ENCODE peak calls at places on chromosomes 12 and 14, in ten cellular contexts. One of them, this sample, is unnamed.

GRCh38 chr12:103314786-103315185 is 181.0 kb downstream of the C12orf42 start:
- DNase-seq in astrocyte of the spinal cord: no peak
- DNase-seq in thoracic aorta: no peak
- DNase-seq in hepatocyte: no peak
- DNase-seq in HCT116: no peak
- DNase-seq in endothelial cell of umbilical vein: no peak
- DNase-seq in pancreas: no peak
- DNase-seq in gastrocnemius medialis: no peak
- DNase-seq in heart right ventricle: no peak
- DNase-seq in CD8-positive, alpha-beta T cell: no peak
- DNase-seq in this sample: no peak

GRCh38 chr14:67413806-67414769 is 2.1 kb upstream of the PLEK2 start:
- DNase-seq in astrocyte of the spinal cord: peak
- DNase-seq in thoracic aorta: no peak
- DNase-seq in hepatocyte: peak
- DNase-seq in HCT116: peak
- DNase-seq in endothelial cell of umbilical vein: peak
- DNase-seq in pancreas: peak
- DNase-seq in gastrocnemius medialis: no peak
- DNase-seq in heart right ventricle: no peak
- DNase-seq in CD8-positive, alpha-beta T cell: no peak
- DNase-seq in this sample: no peak

GRCh38 chr12:121765573-121765972 is 27.9 kb downstream of the RHOF start:
- DNase-seq in astrocyte of the spinal cord: peak
- DNase-seq in thoracic aorta: no peak
- DNase-seq in hepatocyte: peak
- DNase-seq in HCT116: peak
- DNase-seq in endothelial cell of umbilical vein: no peak
- DNase-seq in pancreas: no peak
- DNase-seq in gastrocnemius medialis: no peak
- DNase-seq in heart right ventricle: no peak
- DNase-seq in CD8-positive, alpha-beta T cell: no peak
- DNase-seq in this sample: no peak

GRCh38 chr12:16530268-16530865 is 75.6 kb downstream of the LMO3 start:
- DNase-seq in astrocyte of the spinal cord: no peak
- DNase-seq in thoracic aorta: no peak
- DNase-seq in hepatocyte: peak
- DNase-seq in HCT116: no peak
- DNase-seq in endothelial cell of umbilical vein: no peak
- DNase-seq in pancreas: no peak
- DNase-seq in gastrocnemius medialis: no peak
- DNase-seq in heart right ventricle: no peak
- DNase-seq in CD8-positive, alpha-beta T cell: no peak
- DNase-seq in this sample: no peak

GRCh38 chr12:118120579-118121363 is 15.2 kb upstream of the PEBP1 start:
- DNase-seq in astrocyte of the spinal cord: peak
- DNase-seq in thoracic aorta: no peak
- DNase-seq in hepatocyte: peak
- DNase-seq in HCT116: no peak
- DNase-seq in endothelial cell of umbilical vein: peak
- DNase-seq in pancreas: peak
- DNase-seq in gastrocnemius medialis: peak
- DNase-seq in heart right ventricle: peak
- DNase-seq in CD8-positive, alpha-beta T cell: peak
- DNase-seq in this sample: no peak

GRCh38 chr12:68007023-68007422 is 17.8 kb downstream of the IFNG-AS1 start:
- DNase-seq in astrocyte of the spinal cord: no peak
- DNase-seq in thoracic aorta: no peak
- DNase-seq in hepatocyte: no peak
- DNase-seq in HCT116: no peak
- DNase-seq in endothelial cell of umbilical vein: no peak
- DNase-seq in pancreas: no peak
- DNase-seq in gastrocnemius medialis: no peak
- DNase-seq in heart right ventricle: no peak
- DNase-seq in CD8-positive, alpha-beta T cell: no peak
- DNase-seq in this sample: no peak

GRCh38 chr14:25108959-25109358 is 59.0 kb upstream of the STXBP6 start:
- DNase-seq in astrocyte of the spinal cord: no peak
- DNase-seq in thoracic aorta: no peak
- DNase-seq in hepatocyte: peak
- DNase-seq in HCT116: no peak
- DNase-seq in endothelial cell of umbilical vein: no peak
- DNase-seq in pancreas: no peak
- DNase-seq in gastrocnemius medialis: no peak
- DNase-seq in heart right ventricle: no peak
- DNase-seq in CD8-positive, alpha-beta T cell: no peak
- DNase-seq in this sample: no peak

GRCh38 chr12:68240975-68241374 is 12.4 kb downstream of the IL22 start:
- DNase-seq in astrocyte of the spinal cord: peak
- DNase-seq in thoracic aorta: no peak
- DNase-seq in hepatocyte: peak
- DNase-seq in HCT116: no peak
- DNase-seq in endothelial cell of umbilical vein: peak
- DNase-seq in pancreas: no peak
- DNase-seq in gastrocnemius medialis: no peak
- DNase-seq in heart right ventricle: no peak
- DNase-seq in CD8-positive, alpha-beta T cell: peak
- DNase-seq in this sample: no peak

GRCh38 chr12:131428086-131428685 is 282.7 kb upstream of the SFSWAP start:
- DNase-seq in astrocyte of the spinal cord: no peak
- DNase-seq in thoracic aorta: no peak
- DNase-seq in hepatocyte: no peak
- DNase-seq in HCT116: no peak
- DNase-seq in endothelial cell of umbilical vein: no peak
- DNase-seq in pancreas: no peak
- DNase-seq in gastrocnemius medialis: no peak
- DNase-seq in heart right ventricle: no peak
- DNase-seq in CD8-positive, alpha-beta T cell: no peak
- DNase-seq in this sample: no peak

GRCh38 chr14:104561124-104561531 is 18.4 kb upstream of the C14orf180 start:
- DNase-seq in astrocyte of the spinal cord: no peak
- DNase-seq in thoracic aorta: no peak
- DNase-seq in hepatocyte: no peak
- DNase-seq in HCT116: no peak
- DNase-seq in endothelial cell of umbilical vein: no peak
- DNase-seq in pancreas: no peak
- DNase-seq in gastrocnemius medialis: no peak
- DNase-seq in heart right ventricle: no peak
- DNase-seq in CD8-positive, alpha-beta T cell: no peak
- DNase-seq in this sample: no peak

GRCh38 chr12:68538722-68539614 is 71.7 kb upstream of the RAP1B start:
- DNase-seq in astrocyte of the spinal cord: peak
- DNase-seq in thoracic aorta: peak
- DNase-seq in hepatocyte: no peak
- DNase-seq in HCT116: no peak
- DNase-seq in endothelial cell of umbilical vein: peak
- DNase-seq in pancreas: no peak
- DNase-seq in gastrocnemius medialis: peak
- DNase-seq in heart right ventricle: peak
- DNase-seq in CD8-positive, alpha-beta T cell: peak
- DNase-seq in this sample: no peak

GRCh38 chr12:47843226-47843980 is 23.7 kb upstream of the HDAC7 start:
- DNase-seq in astrocyte of the spinal cord: no peak
- DNase-seq in thoracic aorta: no peak
- DNase-seq in hepatocyte: no peak
- DNase-seq in HCT116: no peak
- DNase-seq in endothelial cell of umbilical vein: no peak
- DNase-seq in pancreas: no peak
- DNase-seq in gastrocnemius medialis: no peak
- DNase-seq in heart right ventricle: no peak
- DNase-seq in CD8-positive, alpha-beta T cell: no peak
- DNase-seq in this sample: no peak

GRCh38 chr12:13241833-13242232 is 45.3 kb downstream of the EMP1 start:
- DNase-seq in astrocyte of the spinal cord: no peak
- DNase-seq in thoracic aorta: no peak
- DNase-seq in hepatocyte: peak
- DNase-seq in HCT116: peak
- DNase-seq in endothelial cell of umbilical vein: no peak
- DNase-seq in pancreas: no peak
- DNase-seq in gastrocnemius medialis: no peak
- DNase-seq in heart right ventricle: no peak
- DNase-seq in CD8-positive, alpha-beta T cell: no peak
- DNase-seq in this sample: no peak

GRCh38 chr14:34172052-34172451 is 221.2 kb upstream of the EGLN3 start:
- DNase-seq in astrocyte of the spinal cord: no peak
- DNase-seq in thoracic aorta: no peak
- DNase-seq in hepatocyte: no peak
- DNase-seq in HCT116: no peak
- DNase-seq in endothelial cell of umbilical vein: no peak
- DNase-seq in pancreas: no peak
- DNase-seq in gastrocnemius medialis: no peak
- DNase-seq in heart right ventricle: no peak
- DNase-seq in CD8-positive, alpha-beta T cell: no peak
- DNase-seq in this sample: no peak

GRCh38 chr14:99034711-99035171 is 237.3 kb downstream of the BCL11B start:
- DNase-seq in astrocyte of the spinal cord: no peak
- DNase-seq in thoracic aorta: no peak
- DNase-seq in hepatocyte: no peak
- DNase-seq in HCT116: no peak
- DNase-seq in endothelial cell of umbilical vein: no peak
- DNase-seq in pancreas: no peak
- DNase-seq in gastrocnemius medialis: no peak
- DNase-seq in heart right ventricle: no peak
- DNase-seq in CD8-positive, alpha-beta T cell: no peak
- DNase-seq in this sample: peak
- TF ChIP-seq CTCF in astrocyte of the spinal cord: no peak
- TF ChIP-seq CTCF in thoracic aorta: no peak
- TF ChIP-seq CTCF in hepatocyte: no peak
- TF ChIP-seq CTCF in HCT116: no peak
- TF ChIP-seq CTCF in endothelial cell of umbilical vein: no peak
- TF ChIP-seq CTCF in pancreas: no peak
- TF ChIP-seq CTCF in gastrocnemius medialis: no peak
- TF ChIP-seq CTCF in heart right ventricle: no peak
- TF ChIP-seq CTCF in CD8-positive, alpha-beta T cell: no peak
- TF ChIP-seq CTCF in this sample: no peak

GRCh38 chr14:69481815-69482568 is 2.5 kb upstream of the PLEKHD1 start:
- DNase-seq in astrocyte of the spinal cord: no peak
- DNase-seq in thoracic aorta: no peak
- DNase-seq in hepatocyte: no peak
- DNase-seq in HCT116: no peak
- DNase-seq in endothelial cell of umbilical vein: no peak
- DNase-seq in pancreas: no peak
- DNase-seq in gastrocnemius medialis: no peak
- DNase-seq in heart right ventricle: no peak
- DNase-seq in CD8-positive, alpha-beta T cell: no peak
- DNase-seq in this sample: no peak

GRCh38 chr14:69483765-69484443 is 624 bp upstream of the PLEKHD1 start:
- DNase-seq in astrocyte of the spinal cord: peak
- DNase-seq in thoracic aorta: no peak
- DNase-seq in hepatocyte: peak
- DNase-seq in HCT116: no peak
- DNase-seq in endothelial cell of umbilical vein: no peak
- DNase-seq in pancreas: peak
- DNase-seq in gastrocnemius medialis: peak
- DNase-seq in heart right ventricle: no peak
- DNase-seq in CD8-positive, alpha-beta T cell: no peak
- DNase-seq in this sample: no peak

GRCh38 chr14:69485261-69485660 is 733 bp downstream of the PLEKHD1 start:
- DNase-seq in astrocyte of the spinal cord: no peak
- DNase-seq in thoracic aorta: no peak
- DNase-seq in hepatocyte: no peak
- DNase-seq in HCT116: no peak
- DNase-seq in endothelial cell of umbilical vein: no peak
- DNase-seq in pancreas: no peak
- DNase-seq in gastrocnemius medialis: no peak
- DNase-seq in heart right ventricle: no peak
- DNase-seq in CD8-positive, alpha-beta T cell: no peak
- DNase-seq in this sample: no peak

GRCh38 chr14:69485701-69486100 is 1.2 kb downstream of the PLEKHD1 start:
- DNase-seq in astrocyte of the spinal cord: no peak
- DNase-seq in thoracic aorta: no peak
- DNase-seq in hepatocyte: no peak
- DNase-seq in HCT116: no peak
- DNase-seq in endothelial cell of umbilical vein: no peak
- DNase-seq in pancreas: no peak
- DNase-seq in gastrocnemius medialis: no peak
- DNase-seq in heart right ventricle: no peak
- DNase-seq in CD8-positive, alpha-beta T cell: no peak
- DNase-seq in this sample: no peak

GRCh38 chr14:69484444-69485113 is at the start of gene PLEKHD1:
- DNase-seq in astrocyte of the spinal cord: no peak
- DNase-seq in thoracic aorta: no peak
- DNase-seq in hepatocyte: peak
- DNase-seq in HCT116: peak
- DNase-seq in endothelial cell of umbilical vein: no peak
- DNase-seq in pancreas: peak
- DNase-seq in gastrocnemius medialis: no peak
- DNase-seq in heart right ventricle: no peak
- DNase-seq in CD8-positive, alpha-beta T cell: no peak
- DNase-seq in this sample: no peak
- TF ChIP-seq CTCF in astrocyte of the spinal cord: no peak
- TF ChIP-seq CTCF in thoracic aorta: no peak
- TF ChIP-seq CTCF in hepatocyte: no peak
- TF ChIP-seq CTCF in HCT116: no peak
- TF ChIP-seq CTCF in endothelial cell of umbilical vein: no peak
- TF ChIP-seq CTCF in pancreas: no peak
- TF ChIP-seq CTCF in gastrocnemius medialis: no peak
- TF ChIP-seq CTCF in heart right ventricle: no peak
- TF ChIP-seq CTCF in CD8-positive, alpha-beta T cell: no peak
- TF ChIP-seq CTCF in this sample: no peak

DNA sequence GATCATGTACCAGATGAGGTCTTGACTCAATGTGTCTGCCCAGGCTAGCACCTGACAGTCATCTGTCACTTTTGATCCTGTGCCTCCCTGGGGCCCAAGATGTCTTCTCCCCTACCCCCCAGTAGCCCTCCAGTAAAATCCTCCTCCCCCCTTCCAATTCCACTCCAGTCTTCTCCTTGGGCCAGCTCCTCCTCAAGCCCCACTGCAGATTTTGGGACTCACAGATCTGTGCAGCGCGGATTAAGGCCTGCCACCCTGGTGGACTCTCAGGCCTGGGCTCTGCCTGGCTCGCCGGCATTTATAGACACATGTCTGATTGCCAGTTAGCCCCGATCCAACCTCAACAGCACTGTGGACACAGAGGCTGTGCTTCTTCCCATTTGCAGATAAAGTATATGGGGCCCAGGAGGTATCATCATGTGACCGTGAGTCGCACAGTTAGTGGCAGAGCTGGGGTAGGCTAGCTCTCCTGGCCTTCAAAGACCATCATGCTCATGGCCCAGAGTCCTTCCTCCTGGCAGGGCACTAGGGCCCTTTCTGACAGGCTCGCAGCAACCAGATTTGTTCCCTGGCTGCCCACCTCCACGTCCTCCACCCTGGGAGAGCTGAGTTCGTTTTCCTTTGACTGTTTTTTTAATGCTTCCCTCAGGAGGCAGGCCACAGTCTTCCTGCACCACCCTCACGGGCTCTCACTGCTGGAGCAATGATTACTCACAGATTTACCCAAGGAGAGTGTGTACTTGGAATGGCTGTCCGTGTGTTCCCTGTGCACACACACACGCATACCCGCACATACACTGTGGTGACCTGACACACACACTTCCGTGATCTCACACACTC is 98.3 kb upstream of the DIO3 start:
- DNase-seq in astrocyte of the spinal cord: no peak
- DNase-seq in thoracic aorta: no peak
- DNase-seq in hepatocyte: no peak
- DNase-seq in HCT116: no peak
- DNase-seq in endothelial cell of umbilical vein: no peak
- DNase-seq in pancreas: peak
- DNase-seq in gastrocnemius medialis: no peak
- DNase-seq in heart right ventricle: no peak
- DNase-seq in CD8-positive, alpha-beta T cell: peak
- DNase-seq in this sample: no peak
- TF ChIP-seq CTCF in astrocyte of the spinal cord: no peak
- TF ChIP-seq CTCF in thoracic aorta: no peak
- TF ChIP-seq CTCF in hepatocyte: no peak
- TF ChIP-seq CTCF in HCT116: no peak
- TF ChIP-seq CTCF in endothelial cell of umbilical vein: no peak
- TF ChIP-seq CTCF in pancreas: no peak
- TF ChIP-seq CTCF in gastrocnemius medialis: no peak
- TF ChIP-seq CTCF in heart right ventricle: no peak
- TF ChIP-seq CTCF in CD8-positive, alpha-beta T cell: no peak
- TF ChIP-seq CTCF in this sample: no peak

GRCh38 chr12:90407841-90408240 is 547.1 kb downstream of the CCER1 start:
- DNase-seq in astrocyte of the spinal cord: no peak
- DNase-seq in thoracic aorta: no peak
- DNase-seq in hepatocyte: no peak
- DNase-seq in HCT116: peak
- DNase-seq in endothelial cell of umbilical vein: peak
- DNase-seq in pancreas: no peak
- DNase-seq in gastrocnemius medialis: no peak
- DNase-seq in heart right ventricle: no peak
- DNase-seq in CD8-positive, alpha-beta T cell: no peak
- DNase-seq in this sample: no peak
- TF ChIP-seq CTCF in astrocyte of the spinal cord: no peak
- TF ChIP-seq CTCF in thoracic aorta: no peak
- TF ChIP-seq CTCF in hepatocyte: no peak
- TF ChIP-seq CTCF in HCT116: peak
- TF ChIP-seq CTCF in endothelial cell of umbilical vein: no peak
- TF ChIP-seq CTCF in pancreas: no peak
- TF ChIP-seq CTCF in gastrocnemius medialis: no peak
- TF ChIP-seq CTCF in heart right ventricle: peak
- TF ChIP-seq CTCF in CD8-positive, alpha-beta T cell: no peak
- TF ChIP-seq CTCF in this sample: no peak